ENCODE peak calls at places on chromosomes 16 and 17, in ten cellular contexts. D is heart right ventricle; V is heart left ventricle; Q is CD8-positive, alpha-beta T cell; J is tibial artery; P is fibroblast of lung; B is esophagus squamous epithelium; I is tibial nerve; R is endodermal cell; C is cardiac muscle cell. S is an unnamed sample.

GRCh38 chr16:89118361-89119061 is 24.9 kb downstream of the ACSF3 start:
- DNase-seq in D (no peak), V (no peak), Q (no peak), J (no peak), P (no peak), B (no peak), I (no peak), R (peak; percentile 67), C (no peak), S (no peak)

GRCh38 chr16:19377864-19378263 is 39.8 kb upstream of the TMC5 start:
- DNase-seq in D (no peak), V (no peak), Q (no peak), J (no peak), P (no peak), B (no peak), I (no peak), R (no peak), C (no peak), S (no peak)

GRCh38 chr17:20263595-20263994 is 203.7 kb downstream of the LGALS9B start:
- DNase-seq in D (no peak), V (no peak), Q (no peak), J (no peak), P (peak; percentile 48), B (no peak), I (no peak), R (no peak), C (no peak), S (peak; percentile 81)

GRCh38 chr16:81615833-81616232 is 163.3 kb upstream of the PLCG2 start:
- DNase-seq in D (no peak), V (no peak), Q (no peak), J (no peak), P (no peak), B (no peak), I (no peak), R (no peak), C (no peak), S (no peak)

GRCh38 chr16:30985401-30986128 is 558 bp downstream of the HSD3B7 start:
- DNase-seq in D (no peak), V (peak; percentile 54), Q (no peak), J (peak; percentile 48), P (no peak), B (no peak), I (no peak), R (peak; percentile 85), C (peak; percentile 43), S (peak; percentile 39)

GRCh38 chr17:81294512-81295030 is 536 bp downstream of the SLC38A10 start:
- DNase-seq in D (peak; percentile 21), V (peak; percentile 47), Q (no peak), J (peak; percentile 30), P (no peak), B (no peak), I (no peak), R (no peak), C (no peak), S (no peak)

GRCh38 chr16:87053016-87053982 is 263.9 kb downstream of the C16orf95 start:
- DNase-seq in D (no peak), V (no peak), Q (no peak), J (no peak), P (no peak), B (no peak), I (no peak), R (peak; percentile 87), C (no peak), S (no peak)

GRCh38 chr17:79851461-79851817 is 12.2 kb upstream of the CBX4 start:
- DNase-seq in D (no peak), V (no peak), Q (no peak), J (no peak), P (no peak), B (no peak), I (no peak), R (no peak), C (no peak), S (peak; percentile 86)

GRCh38 chr16:66418165-66418962 is 8.7 kb upstream of the BEAN1 start:
- DNase-seq in D (no peak), V (no peak), Q (no peak), J (no peak), P (no peak), B (no peak), I (no peak), R (no peak), C (no peak), S (no peak)

GRCh38 chr17:42184717-42185496 is at the start of gene HCRT:
- DNase-seq in D (no peak), V (no peak), Q (no peak), J (no peak), P (no peak), B (no peak), I (no peak), R (no peak), C (no peak), S (no peak)

DNA sequence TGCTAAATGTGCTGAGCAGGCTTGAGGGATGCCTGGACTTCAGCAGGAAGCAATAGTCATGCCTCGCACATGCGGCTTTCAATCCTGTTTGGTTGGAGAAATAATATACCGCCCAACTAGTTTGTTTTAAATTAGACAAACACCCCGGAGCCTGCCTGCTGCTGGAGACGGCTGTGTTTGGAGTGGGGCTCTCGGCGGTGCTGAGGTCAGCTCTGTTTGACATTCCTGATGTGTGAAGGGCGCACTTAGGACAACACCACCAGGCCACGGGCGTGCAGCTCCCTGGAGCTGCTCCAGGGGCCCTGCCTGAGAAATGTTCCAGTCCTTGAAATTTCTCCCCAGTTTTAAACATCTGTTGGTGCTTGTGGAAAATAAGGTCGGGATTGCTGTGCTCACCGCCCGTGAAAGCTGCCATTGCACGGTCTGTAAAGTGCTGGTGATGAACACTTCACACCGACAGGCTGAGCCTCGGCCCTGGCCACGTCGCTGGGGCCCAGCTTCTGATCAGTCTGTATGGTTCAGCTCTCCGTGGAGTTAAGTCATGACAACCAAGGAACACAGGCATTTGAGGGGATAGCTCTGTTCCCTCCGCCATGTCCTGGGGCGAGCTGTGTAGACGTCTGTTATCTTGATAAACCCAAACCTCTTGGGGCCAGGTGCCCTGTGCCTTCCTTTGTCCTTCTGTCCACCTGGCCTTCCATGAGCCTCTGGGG is 110.4 kb downstream of the METRNL start:
- DNase-seq in D (no peak), V (peak; percentile 47), Q (no peak), J (peak; percentile 18), P (peak; percentile 95), B (no peak), I (peak; percentile 53), R (no peak), C (no peak), S (peak; percentile 5)
- H3K4me3 ChIP-seq in D (no peak overlapping the region), V (no peak overlapping the region), Q (no peak overlapping the region), J (no peak overlapping the region), P (no peak overlapping the region), B (no peak overlapping the region), I (no peak overlapping the region), R (no peak overlapping the region), C (no peak overlapping the region), S (no peak overlapping the region)

GRCh38 chr17:49516190-49516589 is 21.1 kb downstream of the NGFR start:
- DNase-seq in D (no peak), V (no peak), Q (no peak), J (no peak), P (no peak), B (no peak), I (no peak), R (peak; percentile 64), C (no peak), S (no peak)

GRCh38 chr17:49514374-49514738 is 19.3 kb downstream of the NGFR start:
- DNase-seq in D (no peak), V (no peak), Q (no peak), J (no peak), P (peak; percentile 9), B (no peak), I (no peak), R (peak; percentile 89), C (peak; percentile 41), S (no peak)

GRCh38 chr17:49513044-49513395 is 17.9 kb downstream of the NGFR start:
- DNase-seq in D (no peak), V (no peak), Q (no peak), J (no peak), P (no peak), B (no peak), I (no peak), R (no peak), C (no peak), S (no peak)

GRCh38 chr17:49513616-49514373 is 18.7 kb downstream of the NGFR start:
- DNase-seq in D (peak; percentile 67), V (peak; percentile 84), Q (no peak), J (no peak), P (no peak), B (no peak), I (peak; percentile 48), R (no peak), C (no peak), S (no peak)

GRCh38 chr17:49515196-49515770 is 20.2 kb downstream of the NGFR start:
- DNase-seq in D (peak; percentile 89), V (peak; percentile 95), Q (no peak), J (peak; percentile 94), P (peak; percentile 99), B (no peak), I (peak; percentile 89), R (peak; percentile 95), C (peak; percentile 87), S (peak; percentile 55)
- TF ChIP-seq CTCF in D (peak; percentile 53), V (no peak), Q (no peak), J (peak; percentile 61), P (peak; percentile 37), B (peak; percentile 26), I (peak; percentile 32), R (peak; percentile 55), C (peak; percentile 56), S (no peak)

GRCh38 chr17:77544347-77544746 is 403.6 kb downstream of the SEC14L1 start:
- DNase-seq in D (no peak), V (no peak), Q (no peak), J (no peak), P (no peak), B (no peak), I (no peak), R (no peak), C (no peak), S (no peak)
- H3K27me3 ChIP-seq in D (peaks cover 20% of the 10 kb centered on the region), V (no peaks in the 10 kb centered on the region), Q (no peaks in the 10 kb centered on the region), J (no peaks in the 10 kb centered on the region), P (peaks cover 2% of the 10 kb centered on the region), B (no peaks in the 10 kb centered on the region), I (peaks cover 3% of the 10 kb centered on the region), R (peaks cover 16% of the 10 kb centered on the region), C (no peaks in the 10 kb centered on the region), S (peaks cover 3% of the 10 kb centered on the region)

GRCh38 chr17:69447726-69448125 is 33.2 kb downstream of the MAP2K6 start:
- DNase-seq in D (peak; percentile 24), V (peak; percentile 39), Q (no peak), J (no peak), P (peak; percentile 30), B (no peak), I (no peak), R (peak; percentile 68), C (no peak), S (no peak)

GRCh38 chr17:69451416-69452394 is 37.2 kb downstream of the MAP2K6 start:
- DNase-seq in D (no peak), V (no peak), Q (no peak), J (no peak), P (no peak), B (no peak), I (no peak), R (peak; percentile 70), C (no peak), S (no peak)

GRCh38 chr17:69450131-69450530 is 35.6 kb downstream of the MAP2K6 start:
- DNase-seq in D (no peak), V (no peak), Q (no peak), J (no peak), P (no peak), B (no peak), I (no peak), R (peak; percentile 50), C (no peak), S (no peak)

GRCh38 chr17:69450857-69451410 is 36.4 kb downstream of the MAP2K6 start:
- DNase-seq in D (no peak), V (no peak), Q (no peak), J (no peak), P (no peak), B (no peak), I (no peak), R (peak; percentile 55), C (no peak), S (no peak)

GRCh38 chr17:69448431-69449102 is 34.1 kb downstream of the MAP2K6 start:
- DNase-seq in D (no peak), V (peak; percentile 33), Q (no peak), J (no peak), P (no peak), B (no peak), I (peak; percentile 18), R (peak; percentile 97), C (peak; percentile 9), S (no peak)
- H3K4me3 ChIP-seq in D (peak overlapping the region; percentile 1), V (no peak overlapping the region), Q (no peak overlapping the region), J (no peak overlapping the region), P (no peak overlapping the region), B (no peak overlapping the region), I (no peak overlapping the region), R (peak overlapping the region; percentile 15), C (no peak overlapping the region), S (no peak overlapping the region)